ENCODE peak calls at places on chromosomes 16 and 17, in nine cellular contexts. R, A, B, L, Q, D, U, V and X are unnamed samples.

GRCh38 chr17:40343126-40344119 is 21.1 kb downstream of the GJD3 start:
- DNase-seq in U (peak), A (no peak), Q (no peak), V (no peak), L (no peak), R (no peak), D (no peak), B (no peak), X (no peak)

GRCh38 chr16:53948734-53949430 is 244.9 kb downstream of the FTO start:
- DNase-seq in V (no peak), D (no peak), B (no peak), U (no peak), A (no peak), L (no peak), R (no peak), Q (no peak), X (no peak)

GRCh38 chr17:42337442-42337841 is 49.1 kb downstream of the STAT5A start:
- DNase-seq in L (no peak), U (no peak), Q (no peak), D (no peak), A (no peak), B (peak), V (no peak), R (no peak), X (peak)

GRCh38 chr16:55508941-55509920 is at the start of gene LPCAT2:
- DNase-seq in V (peak), B (peak), Q (no peak), L (peak), D (peak), R (no peak), U (peak), A (peak), X (peak)

GRCh38 chr16:85987750-85988078 is 88.8 kb downstream of the IRF8 start:
- DNase-seq in Q (no peak), U (no peak), R (no peak), V (no peak), L (no peak), B (no peak), A (no peak), D (no peak), X (no peak)

GRCh38 chr17:8476741-8477140 is 41.1 kb downstream of the NDEL1 start:
- DNase-seq in D (no peak), A (no peak), B (no peak), L (no peak), Q (no peak), R (no peak), V (no peak), U (no peak), X (no peak)

GRCh38 chr16:57125969-57126368 is 33.6 kb downstream of the CPNE2 start:
- DNase-seq in R (no peak), Q (no peak), L (no peak), V (no peak), B (no peak), A (no peak), U (no peak), D (no peak), X (no peak)

GRCh38 chr17:67515490-67516088 is 138.5 kb downstream of the PITPNC1 start:
- DNase-seq in B (no peak), R (no peak), U (no peak), A (no peak), L (no peak), D (no peak), Q (no peak), V (no peak), X (no peak)

GRCh38 chr17:50365649-50366393 is 7.2 kb downstream of the MRPL27 start:
- DNase-seq in V (no peak), L (no peak), B (no peak), A (no peak), Q (no peak), U (no peak), R (no peak), D (no peak), X (no peak)

GRCh38 chr16:88940196-88941050 is 36.6 kb downstream of the CBFA2T3 start:
- DNase-seq in A (peak), Q (no peak), U (peak), B (no peak), R (no peak), D (no peak), V (no peak), L (no peak), X (no peak)

GRCh38 chr17:8110907-8111306 is 7.4 kb downstream of the ALOXE3 start:
- DNase-seq in B (no peak), U (no peak), R (no peak), L (no peak), D (no peak), Q (no peak), V (no peak), A (no peak), X (no peak)

GRCh38 chr16:87317766-87318121 is 552 bp upstream of the C16orf95 start:
- DNase-seq in L (peak), Q (no peak), V (peak), D (no peak), U (peak), R (no peak), A (peak), B (peak), X (no peak)

GRCh38 chr16:21071741-21072140 is 78.9 kb downstream of the DNAH3 start:
- DNase-seq in A (no peak), L (no peak), Q (no peak), B (no peak), U (no peak), D (no peak), R (no peak), V (no peak), X (no peak)

GRCh38 chr17:35423761-35424160 is 8.5 kb downstream of the SLFN12 start:
- DNase-seq in D (no peak), V (peak), U (no peak), B (peak), L (no peak), A (no peak), R (no peak), Q (no peak), X (peak)

GRCh38 chr16:27973678-27974077 is 89.8 kb downstream of the GSG1L start:
- DNase-seq in D (no peak), V (no peak), R (no peak), L (no peak), Q (no peak), B (no peak), U (no peak), A (no peak), X (no peak)

GRCh38 chr16:49024896-49025295 is 256.7 kb downstream of the CBLN1 start:
- DNase-seq in Q (no peak), R (no peak), V (no peak), L (no peak), U (no peak), A (no peak), D (no peak), B (no peak), X (no peak)

GRCh38 chr16:9185396-9185795 is 94.0 kb downstream of the HAPSTR1 start:
- DNase-seq in V (no peak), L (no peak), U (no peak), R (no peak), B (no peak), Q (no peak), D (no peak), A (no peak), X (no peak)

GRCh38 chr17:79988163-79988971 is 47.3 kb downstream of the TBC1D16 start:
- DNase-seq in L (no peak), V (peak), Q (no peak), B (peak), U (no peak), D (no peak), R (no peak), A (no peak), X (peak)

GRCh38 chr17:41835800-41836549 is at the start of gene NT5C3B:
- DNase-seq in Q (no peak), U (peak), V (no peak), A (peak), R (no peak), L (peak), D (peak), B (peak), X (peak)

GRCh38 chr16:80852261-80852872 is 48.0 kb upstream of the CDYL2 start:
- DNase-seq in B (peak), R (no peak), U (no peak), A (no peak), V (peak), Q (no peak), D (no peak), L (no peak), X (peak)

GRCh38 chr16:9260665-9261064 is 169.2 kb downstream of the HAPSTR1 start:
- DNase-seq in R (no peak), Q (no peak), U (peak), L (no peak), B (no peak), A (peak), D (no peak), V (no peak), X (no peak)

GRCh38 chr16:27529962-27530361 is 19.8 kb downstream of the GTF3C1 start:
- DNase-seq in U (no peak), A (no peak), L (no peak), V (peak), B (peak), D (no peak), Q (no peak), R (no peak), X (peak)

GRCh38 chr17:75289832-75290337 is 652 bp upstream of the SLC25A19 start:
- DNase-seq in U (peak), R (no peak), A (peak), B (peak), D (peak), Q (no peak), L (no peak), V (peak), X (peak)

GRCh38 chr17:72592242-72592966 is 471.6 kb downstream of the SOX9 start:
- DNase-seq in U (peak), V (peak), R (no peak), D (peak), L (peak), B (peak), Q (no peak), A (peak), X (peak)

DNA sequence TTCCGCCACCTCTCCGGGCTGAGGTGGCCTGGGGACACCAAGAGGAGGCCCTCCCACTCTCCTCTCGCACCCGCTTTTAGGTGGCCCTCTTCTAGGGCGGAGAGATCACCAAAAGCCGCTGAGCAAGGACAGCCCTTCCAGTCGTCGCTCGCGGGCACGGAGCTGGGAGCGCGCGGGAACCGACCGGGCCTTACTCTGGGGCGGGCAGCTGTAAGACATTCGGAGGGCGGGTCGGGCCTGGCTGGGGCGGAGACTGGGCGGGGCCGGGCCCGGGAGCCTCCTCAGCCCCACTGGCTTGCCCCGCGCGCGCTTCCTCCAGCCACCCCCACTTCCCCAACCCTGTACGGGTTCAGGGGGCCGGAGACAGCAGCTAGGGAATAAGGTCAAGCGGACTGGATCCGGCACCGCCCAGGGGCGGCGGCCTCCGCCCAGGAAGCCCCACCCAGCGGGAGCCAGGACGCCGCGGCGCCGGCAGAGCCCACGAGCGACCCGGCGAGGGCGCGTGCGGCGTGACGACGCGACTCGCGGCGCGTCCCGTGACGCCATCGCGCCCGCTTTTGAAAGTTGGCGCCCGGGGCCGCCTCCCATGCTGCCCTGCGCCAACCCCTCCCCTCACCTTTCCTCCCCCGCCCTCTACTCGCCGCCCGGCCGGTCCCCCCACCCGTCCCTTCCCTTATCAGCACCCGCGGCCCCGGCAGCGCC is 351 bp upstream of the CTCF start:
- DNase-seq in R (peak), B (peak), A (peak), V (peak), L (peak), D (peak), Q (peak), U (peak), X (peak)
- H3K4me3 ChIP-seq in R (peak), B (peak), A (no peak), V (peak), L (peak), D (peak), Q (peak), U (peak), X (peak)

DNA sequence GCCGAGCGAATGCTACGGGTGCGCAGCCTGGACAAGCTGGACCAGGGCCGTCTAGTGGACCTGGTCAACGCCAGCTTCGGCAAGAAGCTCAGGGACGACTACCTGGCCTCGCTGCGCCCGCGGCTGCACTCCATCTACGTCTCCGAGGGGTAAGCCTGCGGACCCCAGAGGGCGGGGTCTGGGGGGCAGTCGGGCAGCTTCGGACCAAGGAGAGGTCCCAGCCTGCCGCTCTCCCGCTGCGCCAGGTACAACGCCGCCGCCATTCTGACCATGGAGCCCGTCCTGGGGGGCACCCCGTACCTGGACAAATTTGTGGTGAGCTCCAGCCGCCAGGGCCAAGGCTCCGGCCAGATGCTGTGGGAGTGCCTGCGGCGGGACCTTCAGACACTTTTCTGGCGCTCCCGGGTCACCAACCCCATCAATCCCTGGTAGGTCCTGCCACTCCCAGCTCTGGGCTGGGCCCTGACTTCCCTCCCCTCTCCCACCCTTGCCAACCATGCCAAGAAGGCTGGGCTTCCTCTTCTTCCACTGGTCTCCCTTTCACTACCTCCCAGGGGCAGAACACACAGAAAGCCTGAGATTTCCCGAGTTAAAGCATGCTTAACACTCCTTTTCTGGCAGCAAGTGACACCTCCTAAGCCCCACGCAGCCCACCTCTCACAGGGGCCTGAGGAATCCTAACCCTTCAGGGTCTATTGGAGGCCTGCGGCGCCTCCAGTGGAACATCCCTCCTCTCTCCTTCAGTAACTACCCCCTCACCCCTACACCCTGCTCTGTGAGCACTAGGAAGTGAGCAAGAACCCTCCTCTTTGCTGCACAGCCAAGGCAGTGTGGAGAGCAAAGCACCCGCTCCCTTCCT is 3.2 kb downstream of the NAGS start:
- DNase-seq in V (no peak), A (no peak), R (no peak), L (no peak), U (peak), D (no peak), B (no peak), Q (no peak), X (no peak)
- TF ChIP-seq CTCF in V (no peak), A (no peak), R (no peak), L (no peak), U (no peak), D (no peak), B (no peak), Q (no peak), X (no peak)

GRCh38 chr17:76445697-76446448 is 7.1 kb downstream of the UBE2O start:
- DNase-seq in L (no peak), R (no peak), U (no peak), A (no peak), Q (no peak), D (no peak), B (no peak), V (no peak), X (no peak)
- H3K4me3 ChIP-seq in L (no peak), R (no peak), U (no peak), A (no peak), Q (no peak), D (no peak), B (no peak), V (no peak), X (no peak)

GRCh38 chr17:71084219-71084618 is 914.9 kb downstream of the KCNJ2 start:
- DNase-seq in L (peak), B (peak), D (peak), U (no peak), A (peak), V (peak), Q (no peak), R (no peak), X (peak)
- TF ChIP-seq CTCF in L (no peak), B (peak), D (no peak), U (no peak), A (peak), V (peak), Q (peak), R (no peak), X (peak)

GRCh38 chr17:28368915-28369683 is 1.0 kb downstream of the VTN start:
- DNase-seq in L (no peak), R (no peak), V (no peak), B (no peak), D (no peak), U (no peak), Q (no peak), A (no peak), X (no peak)
- H3K4me3 ChIP-seq in L (no peak), R (no peak), V (no peak), B (no peak), D (no peak), U (no peak), Q (no peak), A (no peak), X (no peak)

GRCh38 chr17:28982191-28982793 is 23.5 kb downstream of the SEZ6 start:
- DNase-seq in U (no peak), A (no peak), Q (no peak), R (no peak), D (peak), V (no peak), L (peak), B (peak), X (peak)
- TF ChIP-seq CTCF in U (no peak), A (no peak), Q (no peak), R (no peak), D (no peak), V (no peak), L (no peak), B (no peak), X (no peak)